ENCODE peak calls at places on chromosomes 1 and 21, in nine cellular contexts. R, G, N, B, X, W, Z, E and K are unnamed samples.

GRCh38 chr1:1432566-1432950 is 2.9 kb upstream of the VWA1 start:
- DNase-seq in R (no peak), X (no peak), B (no peak), Z (no peak), E (no peak), N (no peak), W (no peak), G (no peak), K (no peak)

GRCh38 chr1:221849110-221849509 is 107.2 kb upstream of the DUSP10 start:
- DNase-seq in Z (no peak), N (no peak), X (no peak), R (no peak), B (no peak), G (no peak), W (no peak), E (no peak), K (no peak)

GRCh38 chr1:57485643-57486042 is 61.8 kb upstream of the DAB1 start:
- DNase-seq in Z (peak; percentile 87), W (no peak), B (no peak), R (no peak), X (no peak), E (no peak), G (no peak), N (peak; percentile 17), K (no peak)

GRCh38 chr1:206002160-206002559 is 1.0 kb downstream of the RAB7B start:
- DNase-seq in X (no peak), R (no peak), W (no peak), B (peak; percentile 36), G (no peak), Z (no peak), N (no peak), E (no peak), K (peak; percentile 34)

GRCh38 chr1:218739426-218739825 is 394.3 kb downstream of the TGFB2 start:
- DNase-seq in Z (peak; percentile 15), W (peak; percentile 69), E (no peak), X (no peak), B (peak; percentile 83), G (no peak), R (no peak), N (no peak), K (no peak)

GRCh38 chr21:27077501-27077900 is 110.6 kb upstream of the ADAMTS5 start:
- DNase-seq in W (no peak), N (no peak), R (no peak), G (no peak), X (no peak), E (no peak), B (no peak), Z (no peak), K (no peak)

GRCh38 chr1:61419681-61420080 is 305.3 kb downstream of the TM2D1 start:
- DNase-seq in X (no peak), E (no peak), R (no peak), W (no peak), B (no peak), G (no peak), N (peak; percentile 58), Z (no peak), K (no peak)

GRCh38 chr1:37387854-37388253 is 86.5 kb upstream of the ZC3H12A start:
- DNase-seq in B (no peak), G (no peak), X (no peak), N (no peak), Z (no peak), R (no peak), E (no peak), W (no peak), K (no peak)

GRCh38 chr1:233514946-233515391 is 98.9 kb upstream of the KCNK1 start:
- DNase-seq in R (no peak), B (no peak), W (no peak), X (no peak), G (no peak), Z (no peak), E (no peak), N (no peak), K (no peak)

GRCh38 chr1:167705250-167705649 is 16.5 kb upstream of the MPZL1 start:
- DNase-seq in G (no peak), X (no peak), W (no peak), E (no peak), Z (no peak), N (no peak), B (no peak), R (no peak), K (no peak)

GRCh38 chr1:145956776-145957442 is 908 bp downstream of the LIX1L start:
- DNase-seq in X (no peak), G (no peak), R (no peak), E (no peak), B (no peak), N (peak; percentile 42), Z (peak; percentile 9), W (peak; percentile 52), K (no peak)

GRCh38 chr1:161727343-161727924 is 6.1 kb downstream of the FCRLB start:
- DNase-seq in G (no peak), W (no peak), B (no peak), R (peak; percentile 62), Z (peak; percentile 66), E (no peak), X (no peak), N (no peak), K (no peak)